ENCODE peak calls at places on chromosome 1, in four cellular contexts. K, L, V and J are unnamed samples.

GRCh38 chr1:46431695-46432094 is 37.6 kb downstream of the FAAH start:
- DNase-seq in K (no peak), L (no peak), V (no peak), J (no peak)

GRCh38 chr1:154865442-154866256 is 4.4 kb downstream of the KCNN3 start:
- DNase-seq in K (no peak), L (no peak), V (no peak), J (no peak)

GRCh38 chr1:221381858-221382623 is 359.8 kb downstream of the DUSP10 start:
- DNase-seq in K (no peak), L (no peak), V (no peak), J (no peak)

GRCh38 chr1:42931911-42932422 is 26.7 kb downstream of the SLC2A1 start:
- DNase-seq in K (no peak), L (peak; percentile 72), V (no peak), J (peak; percentile 53)

GRCh38 chr1:211386931-211387330 is 60.3 kb downstream of the TRAF5 start:
- DNase-seq in K (peak; percentile 2), L (no peak), V (no peak), J (no peak)

GRCh38 chr1:176656257-176656995 is 193.5 kb downstream of the PAPPA2 start:
- DNase-seq in K (no peak), L (peak; percentile 59), V (no peak), J (no peak)

GRCh38 chr1:109761227-109762038 is 2.3 kb downstream of the EPS8L3 start:
- DNase-seq in K (no peak), L (peak; percentile 80), V (no peak), J (no peak)

GRCh38 chr1:89995595-89996397 is 886 bp downstream of the ZNF326 start:
- DNase-seq in K (no peak), L (no peak), V (no peak), J (no peak)

GRCh38 chr1:115829947-115830346 is 11.0 kb downstream of the NHLH2 start:
- DNase-seq in K (no peak), L (peak; percentile 96), V (no peak), J (no peak)

GRCh38 chr1:210598135-210598652 is 269.5 kb downstream of the HHAT start:
- DNase-seq in K (peak; percentile 92), L (peak; percentile 99), V (no peak), J (no peak)